ENCODE peak calls at places on chromosome 15, in four cellular contexts. S, I, M and B are unnamed samples.

GRCh38 chr15:70748281-70748747 is 15.0 kb downstream of the UACA start:
- DNase-seq in S (no peak), I (no peak), M (peak), B (no peak)

GRCh38 chr15:70127288-70127746 is 29.6 kb upstream of the TLE3 start:
- DNase-seq in S (no peak), I (no peak), M (no peak), B (no peak)

GRCh38 chr15:41915203-41915994 is 21.5 kb upstream of the SPTBN5 start:
- DNase-seq in S (no peak), I (no peak), M (no peak), B (no peak)

GRCh38 chr15:58606577-58607080 is 142.9 kb downstream of the ADAM10 start:
- DNase-seq in S (no peak), I (no peak), M (no peak), B (no peak)

GRCh38 chr15:25177955-25178801 is 223.4 kb downstream of the SNRPN start:
- DNase-seq in S (peak), I (no peak), M (no peak), B (no peak)

GRCh38 chr15:38540516-38540915 is 24.1 kb downstream of the RASGRP1 start:
- DNase-seq in S (no peak), I (no peak), M (peak), B (no peak)

GRCh38 chr15:58762731-58763130 is 8.4 kb upstream of the MINDY2 start:
- DNase-seq in S (no peak), I (no peak), M (no peak), B (no peak)

GRCh38 chr15:95208988-95209387 is 977.6 kb downstream of the MCTP2 start:
- DNase-seq in S (no peak), I (no peak), M (peak), B (no peak)

GRCh38 chr15:72117448-72117697 is 577 bp downstream of the MYO9A start:
- DNase-seq in S (peak), I (peak), M (peak), B (peak)

GRCh38 chr15:63112871-63113270 is 8.8 kb upstream of the LACTB start:
- DNase-seq in S (no peak), I (no peak), M (no peak), B (no peak)

GRCh38 chr15:48641416-48641815 is 4.1 kb downstream of the FBN1 start:
- DNase-seq in S (no peak), I (no peak), M (peak), B (no peak)

GRCh38 chr15:65409284-65409631 is 13.5 kb downstream of the IGDCC4 start:
- DNase-seq in S (no peak), I (no peak), M (peak), B (no peak)

GRCh38 chr15:51227967-51228783 is 110.2 kb downstream of the CYP19A1 start:
- DNase-seq in S (no peak), I (no peak), M (peak), B (no peak)

GRCh38 chr15:89888214-89888804 is 5.5 kb downstream of the AP3S2 start:
- DNase-seq in S (no peak), I (no peak), M (peak), B (no peak)

GRCh38 chr15:57442371-57442770 is 66.1 kb downstream of the CGNL1 start:
- DNase-seq in S (no peak), I (no peak), M (no peak), B (no peak)

GRCh38 chr15:66115568-66116206 is 137.9 kb downstream of the MEGF11 start:
- DNase-seq in S (no peak), I (no peak), M (no peak), B (peak)

GRCh38 chr15:31501536-31502157 is 175.0 kb downstream of the KLF13 start:
- DNase-seq in S (peak), I (no peak), M (no peak), B (no peak)

GRCh38 chr15:74399511-74400312 is 32.3 kb upstream of the CYP11A1 start:
- DNase-seq in S (no peak), I (no peak), M (peak), B (no peak)

GRCh38 chr15:68550498-68551295 is 28.1 kb upstream of the CORO2B start:
- DNase-seq in S (peak), I (peak), M (peak), B (peak)

GRCh38 chr15:60379466-60380274 is 18.1 kb downstream of the ANXA2 start:
- DNase-seq in S (no peak), I (no peak), M (peak), B (no peak)

GRCh38 chr15:47505712-47506542 is 211.4 kb upstream of the SEMA6D start:
- DNase-seq in S (no peak), I (no peak), M (peak), B (no peak)

GRCh38 chr15:43251185-43251862 is 15.4 kb downstream of the TGM5 start:
- DNase-seq in S (no peak), I (no peak), M (no peak), B (no peak)

GRCh38 chr15:73786518-73786917 is 33.4 kb upstream of the INSYN1 start:
- DNase-seq in S (no peak), I (no peak), M (no peak), B (no peak)

GRCh38 chr15:98735895-98736617 is 87.7 kb downstream of the IGF1R start:
- DNase-seq in S (no peak), I (no peak), M (peak), B (no peak)

GRCh38 chr15:99433757-99434211 is 132.0 kb upstream of the MEF2A start:
- DNase-seq in S (no peak), I (no peak), M (no peak), B (no peak)

GRCh38 chr15:72155635-72156616 is 37.7 kb downstream of the SENP8 start:
- DNase-seq in S (peak), I (peak), M (peak), B (peak)